ENCODE peak calls at places on chromosomes 12 and 14, in six cellular contexts. O, J, R, A, F and Y are unnamed samples.

GRCh38 chr14:40417777-40418401 is 985.7 kb upstream of the FBXO33 start:
- DNase-seq in O (peak; percentile 6), J (no peak), R (no peak), A (peak; percentile 1), F (peak; percentile 62), Y (peak; percentile 59)

GRCh38 chr14:32933943-32934890 is 4.5 kb upstream of the NPAS3 start:
- DNase-seq in O (no peak), J (no peak), R (no peak), A (no peak), F (no peak), Y (no peak)

GRCh38 chr12:31260840-31261239 is 65.1 kb downstream of the SINHCAF start:
- DNase-seq in O (no peak), J (no peak), R (no peak), A (no peak), F (no peak), Y (no peak)

GRCh38 chr12:18658829-18659228 is 79.0 kb downstream of the PLCZ1 start:
- DNase-seq in O (no peak), J (no peak), R (no peak), A (no peak), F (no peak), Y (no peak)

GRCh38 chr12:43812926-43813325 is 6.8 kb upstream of the TWF1 start:
- DNase-seq in O (no peak), J (no peak), R (no peak), A (no peak), F (no peak), Y (no peak)

GRCh38 chr14:105528859-105529505 is 2.6 kb downstream of the TMEM121 start:
- DNase-seq in O (no peak), J (peak; percentile 25), R (no peak), A (no peak), F (no peak), Y (no peak)

GRCh38 chr14:49972840-49973239 is 80.0 kb downstream of the ARF6 start:
- DNase-seq in O (no peak), J (peak; percentile 79), R (no peak), A (peak; percentile 72), F (peak; percentile 82), Y (no peak)

GRCh38 chr12:93183940-93184663 is 193.6 kb upstream of the NUDT4 start:
- DNase-seq in O (no peak), J (no peak), R (peak; percentile 73), A (no peak), F (no peak), Y (peak; percentile 98)

GRCh38 chr14:32883189-32883588 is 55.5 kb upstream of the NPAS3 start:
- DNase-seq in O (no peak), J (no peak), R (no peak), A (no peak), F (no peak), Y (no peak)

GRCh38 chr14:54424479-54424901 is 16.7 kb downstream of the CNIH1 start:
- DNase-seq in O (no peak), J (no peak), R (no peak), A (no peak), F (peak; percentile 91), Y (no peak)

GRCh38 chr12:33605776-33606175 is 166.2 kb upstream of the SYT10 start:
- DNase-seq in O (peak; percentile 24), J (no peak), R (no peak), A (peak; percentile 3), F (peak; percentile 10), Y (peak; percentile 51)

GRCh38 chr12:94173660-94174265 is 25.4 kb downstream of the PLXNC1 start:
- DNase-seq in O (no peak), J (no peak), R (no peak), A (no peak), F (no peak), Y (peak; percentile 74)

GRCh38 chr12:46223047-46223446 is 45.8 kb downstream of the SLC38A1 start:
- DNase-seq in O (no peak), J (no peak), R (no peak), A (no peak), F (no peak), Y (no peak)

GRCh38 chr14:40004871-40005503 is 572.8 kb upstream of the FBXO33 start:
- DNase-seq in O (no peak), J (no peak), R (no peak), A (no peak), F (no peak), Y (no peak)

GRCh38 chr12:127548123-127548553 is 718.8 kb upstream of the TMEM132C start:
- DNase-seq in O (no peak), J (no peak), R (no peak), A (no peak), F (no peak), Y (no peak)

GRCh38 chr12:106780010-106780625 is 5.6 kb downstream of the RIC8B start:
- DNase-seq in O (peak; percentile 72), J (peak; percentile 7), R (no peak), A (no peak), F (no peak), Y (no peak)

GRCh38 chr12:124036117-124037109 is 63.4 kb downstream of the ZNF664 start:
- DNase-seq in O (peak; percentile 56), J (peak; percentile 60), R (peak; percentile 27), A (peak; percentile 56), F (peak; percentile 15), Y (peak; percentile 65)

GRCh38 chr12:34393821-34394150 is 371.5 kb downstream of the ALG10 start:
- DNase-seq in O (no peak), J (no peak), R (no peak), A (no peak), F (no peak), Y (no peak)

GRCh38 chr12:51895378-51896135 is 7.7 kb downstream of the ANKRD33 start:
- DNase-seq in O (no peak), J (no peak), R (no peak), A (no peak), F (no peak), Y (no peak)

GRCh38 chr12:113214938-113215400 is 6.3 kb upstream of the TPCN1 start:
- DNase-seq in O (no peak), J (peak; percentile 59), R (peak; percentile 80), A (peak; percentile 79), F (peak; percentile 81), Y (peak; percentile 100)

GRCh38 chr12:72269491-72269890 is 2.7 kb upstream of the TRHDE start:
- DNase-seq in O (no peak), J (no peak), R (no peak), A (no peak), F (no peak), Y (no peak)

GRCh38 chr12:72268386-72268785 is 3.8 kb upstream of the TRHDE start:
- DNase-seq in O (no peak), J (no peak), R (no peak), A (no peak), F (no peak), Y (no peak)

GRCh38 chr12:72264548-72265175 is 7.5 kb upstream of the TRHDE start:
- DNase-seq in O (no peak), J (peak; percentile 3), R (no peak), A (no peak), F (peak; percentile 19), Y (peak; percentile 19)

GRCh38 chr12:72270246-72270645 is 1.9 kb upstream of the TRHDE start:
- DNase-seq in O (no peak), J (no peak), R (no peak), A (no peak), F (no peak), Y (no peak)

GRCh38 chr12:72267974-72268373 is 4.2 kb upstream of the TRHDE start:
- DNase-seq in O (no peak), J (no peak), R (no peak), A (no peak), F (no peak), Y (no peak)
- TF ChIP-seq CTCF in O (no peak), J (no peak), R (no peak), A (peak; percentile 31), F (no peak), Y (no peak)

GRCh38 chr14:60905930-60906329 is 74.9 kb downstream of the TRMT5 start:
- DNase-seq in O (no peak), J (no peak), R (no peak), A (no peak), F (no peak), Y (no peak)

DNA sequence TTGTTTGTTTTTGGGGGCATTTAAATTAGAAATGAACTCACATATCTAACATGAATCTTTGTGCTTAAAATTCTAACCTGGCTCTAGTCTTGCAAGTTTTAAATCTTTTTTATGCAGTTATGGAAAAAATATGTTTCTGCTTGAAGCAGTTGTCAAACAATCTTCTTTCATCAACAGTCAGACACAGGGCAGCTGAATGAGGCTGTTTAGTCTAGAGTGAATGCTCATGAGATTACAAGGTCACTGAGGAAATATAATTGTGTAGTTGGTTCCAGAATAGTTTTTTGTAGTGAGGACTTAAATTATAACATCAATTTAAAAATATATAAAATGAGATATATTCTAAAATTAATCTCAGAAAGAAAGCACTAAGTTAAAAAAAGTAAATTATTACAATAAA is 76.5 kb downstream of the TRMT5 start:
- DNase-seq in O (no peak), J (no peak), R (no peak), A (no peak), F (no peak), Y (no peak)
- TF ChIP-seq MYC in O (no peak), J (no peak), R (no peak), A (no peak), F (no peak), Y (no peak)

DNA sequence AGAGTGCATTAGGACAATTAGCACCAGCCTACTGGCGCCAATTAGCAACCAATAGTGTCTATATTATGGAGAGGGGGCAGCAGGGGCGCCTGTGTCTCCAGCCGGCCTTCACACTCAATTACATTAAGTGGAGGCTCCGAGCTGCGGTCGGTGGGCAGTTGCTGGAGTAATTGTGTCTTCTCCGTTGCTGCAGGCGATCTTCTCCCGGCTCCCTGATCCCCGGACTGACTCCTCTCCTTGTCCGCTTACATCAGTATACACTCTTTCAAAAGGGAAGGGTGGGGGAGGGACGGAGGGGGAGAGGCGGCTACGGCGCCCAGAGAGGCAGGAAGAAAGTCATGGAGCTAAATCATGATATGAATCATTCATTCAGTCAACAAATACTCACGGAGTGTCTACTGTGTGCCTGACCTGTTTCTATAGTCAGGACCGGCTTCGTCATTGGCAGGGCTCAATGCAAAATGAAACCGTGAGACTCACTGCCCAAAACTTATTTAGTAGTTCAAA is 707.2 kb downstream of the MED13L start:
- DNase-seq in O (no peak), J (no peak), R (no peak), A (peak; percentile 76), F (no peak), Y (no peak)
- H3K4me3 ChIP-seq in O (no peak overlapping the region), J (no peak overlapping the region), R (no peak overlapping the region), A (peak overlapping the region; percentile 25), F (no peak overlapping the region), Y (no peak overlapping the region)

GRCh38 chr12:3885179-3886094 is 12.2 kb upstream of the PARP11 start:
- DNase-seq in O (peak; percentile 6), J (peak; percentile 57), R (no peak), A (peak; percentile 17), F (peak; percentile 36), Y (peak; percentile 59)
- TF ChIP-seq CTCF in O (peak; percentile 44), J (peak; percentile 55), R (peak; percentile 82), A (peak; percentile 89), F (peak; percentile 78), Y (peak; percentile 54)